ENCODE peak calls at places on chromosomes 16 and 17, in seven cellular contexts. H is uterus, I is OCI-LY7, O is GM13976, E is keratinocyte, S is IMR-90, G is AG09319. Z is an unnamed sample.

GRCh38 chr17:8025176-8025911 is 13.5 kb upstream of the ALOX15B start:
- DNase-seq in H (no peak), I (no peak), O (no peak), E (no peak), S (no peak), G (no peak), Z (no peak)

GRCh38 chr17:3683054-3683511 is 12.9 kb downstream of the P2RX5 start:
- DNase-seq in H (no peak), I (peak), O (peak), E (no peak), S (no peak), G (no peak), Z (peak)

GRCh38 chr17:79996291-79996690 is 39.4 kb downstream of the TBC1D16 start:
- DNase-seq in H (no peak), I (no peak), O (no peak), E (no peak), S (no peak), G (no peak), Z (no peak)

GRCh38 chr16:15949210-15950166 is at the start of gene ABCC1:
- DNase-seq in H (peak), I (peak), O (peak), E (no peak), S (no peak), G (no peak), Z (peak)

GRCh38 chr16:19760336-19761060 is 42.4 kb downstream of the IQCK start:
- DNase-seq in H (no peak), I (no peak), O (no peak), E (no peak), S (no peak), G (no peak), Z (no peak)

GRCh38 chr16:68592466-68593337 is 52.4 kb upstream of the CDH3 start:
- DNase-seq in H (no peak), I (peak), O (no peak), E (no peak), S (no peak), G (no peak), Z (peak)

GRCh38 chr17:7001562-7001961 is 5.7 kb downstream of the ALOX12 start:
- DNase-seq in H (no peak), I (no peak), O (no peak), E (no peak), S (no peak), G (no peak), Z (no peak)

GRCh38 chr16:77171750-77172635 is 19.0 kb upstream of the MON1B start:
- DNase-seq in H (no peak), I (peak), O (peak), E (peak), S (peak), G (peak), Z (peak)

GRCh38 chr17:74274060-74274702 is at the start of gene DNAI2:
- DNase-seq in H (no peak), I (no peak), O (peak), E (no peak), S (no peak), G (no peak), Z (no peak)

GRCh38 chr16:1612320-1613111 is at the start of gene CRAMP1:
- DNase-seq in H (no peak), I (peak), O (peak), E (no peak), S (no peak), G (no peak), Z (peak)

GRCh38 chr16:50265260-50265659 is 1.1 kb upstream of the ADCY7 start:
- DNase-seq in H (no peak), I (peak), O (no peak), E (no peak), S (peak), G (no peak), Z (no peak)
- TF ChIP-seq CTCF in H (no peak), I (peak), O (peak), E (peak), S (peak), G (peak), Z (peak)

GRCh38 chr17:33779399-33779697 is 475.7 kb upstream of the CCL2 start:
- DNase-seq in H (no peak), I (no peak), O (no peak), E (no peak), S (no peak), G (no peak), Z (no peak)
- TF ChIP-seq CTCF in H (no peak), I (peak), O (no peak), E (no peak), S (no peak), G (no peak), Z (no peak)

DNA sequence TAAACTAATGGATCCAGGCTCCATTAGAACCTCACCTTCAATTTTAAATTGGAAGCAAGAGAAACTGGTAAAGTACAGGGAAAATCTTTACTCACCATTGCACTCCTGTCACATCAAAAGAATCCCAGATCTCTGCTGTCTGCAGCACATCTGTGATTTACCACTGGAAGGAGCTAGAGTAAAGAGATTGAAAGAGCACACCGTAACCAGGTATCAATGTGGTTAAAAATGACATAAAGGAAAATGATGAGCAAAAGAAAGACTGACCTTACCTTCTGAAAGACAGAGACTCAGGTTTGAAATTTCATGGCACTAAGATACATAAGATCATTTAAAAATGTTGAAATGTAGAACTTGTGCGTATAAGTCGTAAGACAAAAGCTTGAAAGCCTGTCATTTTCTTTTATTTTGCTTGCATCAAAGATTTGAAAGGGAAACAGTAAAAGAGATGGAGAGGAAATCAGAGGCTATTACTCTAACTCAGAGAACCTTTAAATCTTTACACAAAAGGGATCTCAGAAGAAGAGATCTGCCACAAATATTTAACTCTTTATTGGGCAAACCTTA is 678.2 kb upstream of the GOT2 start:
- DNase-seq in H (no peak), I (no peak), O (no peak), E (no peak), S (peak), G (no peak), Z (no peak)
- TF ChIP-seq CTCF in H (no peak), I (peak), O (no peak), E (no peak), S (peak), G (peak), Z (no peak)

DNA sequence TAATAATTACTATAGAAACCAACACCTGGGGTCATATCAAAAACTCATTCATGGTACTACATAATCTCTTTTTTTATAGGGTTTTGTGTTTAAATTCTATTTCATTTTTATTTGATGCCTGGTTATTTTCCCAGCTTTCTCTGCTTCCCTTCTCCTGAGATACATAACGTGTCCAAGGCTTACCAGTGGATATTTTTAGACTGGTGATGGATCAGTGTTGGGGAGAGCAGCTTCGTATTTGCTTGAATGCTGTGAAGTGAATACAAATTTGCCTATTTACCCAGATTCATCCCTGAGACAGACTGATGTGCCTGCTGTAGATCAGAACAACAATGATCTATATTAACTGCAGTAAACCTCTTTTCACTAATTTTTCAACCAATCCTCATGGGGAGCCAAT is 43.2 kb upstream of the FOXJ1 start:
- DNase-seq in H (no peak), I (no peak), O (no peak), E (no peak), S (no peak), G (no peak), Z (no peak)
- TF ChIP-seq CTCF in H (no peak), I (no peak), O (no peak), E (no peak), S (no peak), G (no peak), Z (no peak)

DNA sequence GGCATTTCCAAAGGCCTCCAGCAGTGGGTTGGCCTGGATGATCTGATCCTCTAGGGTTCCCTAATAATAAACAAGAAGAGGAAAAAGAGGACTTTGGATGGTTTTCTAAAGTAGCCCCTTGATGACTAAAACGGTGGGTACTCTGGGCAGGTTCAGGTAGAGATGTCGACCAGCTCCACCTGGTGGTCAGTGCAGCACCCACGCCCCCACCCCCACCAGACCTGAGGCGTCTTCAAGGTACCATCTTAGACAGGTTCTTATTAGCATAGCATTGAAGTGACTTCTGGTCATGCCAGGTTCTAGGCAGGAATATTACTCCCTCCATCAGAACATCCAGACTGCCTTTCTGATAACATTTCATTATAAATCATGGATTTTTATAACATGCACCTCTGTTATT is 15.0 kb downstream of the MYH13 start:
- DNase-seq in H (peak), I (peak), O (peak), E (no peak), S (no peak), G (no peak), Z (peak)
- TF ChIP-seq CTCF in H (peak), I (peak), O (peak), E (peak), S (peak), G (peak), Z (peak)

GRCh38 chr17:13017623-13018462 is at the start of gene ELAC2:
- DNase-seq in H (peak), I (peak), O (peak), E (peak), S (peak), G (peak), Z (peak)
- TF ChIP-seq CTCF in H (peak), I (peak), O (no peak), E (no peak), S (no peak), G (no peak), Z (no peak)

DNA sequence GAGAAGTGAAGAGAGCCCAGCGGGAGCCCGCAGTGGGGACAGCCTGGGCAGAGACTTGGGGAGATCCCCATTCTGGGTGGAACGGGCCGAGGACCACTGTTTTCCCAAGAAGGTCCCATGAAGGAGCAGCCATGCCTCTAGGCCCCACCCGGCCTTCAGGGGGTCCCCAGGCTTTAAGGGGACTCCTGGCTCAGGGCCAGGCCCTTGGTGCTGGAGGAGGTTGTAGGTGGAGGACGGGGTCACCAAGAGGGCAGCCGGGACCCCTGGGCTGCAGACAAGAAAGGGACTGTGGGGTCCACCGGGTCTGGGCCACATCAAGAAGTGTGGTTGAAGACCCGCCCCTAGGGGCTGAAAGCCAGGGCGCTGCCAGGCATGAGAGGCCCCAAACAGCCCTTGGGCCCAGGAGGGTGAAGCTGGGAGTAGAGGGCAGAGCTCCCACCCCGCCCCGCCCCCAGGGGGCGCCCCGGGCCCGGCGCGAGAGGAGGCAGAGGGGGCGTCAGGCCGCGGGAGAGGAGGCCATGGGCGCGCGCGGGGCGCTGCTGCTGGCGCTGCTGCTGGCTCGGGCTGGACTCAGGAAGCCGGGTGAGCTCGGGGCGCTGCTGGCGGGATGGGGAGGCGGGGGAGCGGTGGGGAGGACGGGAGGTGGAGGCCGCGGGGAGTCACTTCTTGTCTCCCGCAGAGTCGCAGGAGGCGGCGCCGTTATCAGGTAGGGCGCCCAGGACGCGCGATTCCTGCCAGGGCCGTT is at the start of gene PRSS21:
- DNase-seq in H (no peak), I (peak), O (no peak), E (no peak), S (no peak), G (no peak), Z (peak)
- TF ChIP-seq CTCF in H (no peak), I (peak), O (no peak), E (no peak), S (no peak), G (peak), Z (peak)

DNA sequence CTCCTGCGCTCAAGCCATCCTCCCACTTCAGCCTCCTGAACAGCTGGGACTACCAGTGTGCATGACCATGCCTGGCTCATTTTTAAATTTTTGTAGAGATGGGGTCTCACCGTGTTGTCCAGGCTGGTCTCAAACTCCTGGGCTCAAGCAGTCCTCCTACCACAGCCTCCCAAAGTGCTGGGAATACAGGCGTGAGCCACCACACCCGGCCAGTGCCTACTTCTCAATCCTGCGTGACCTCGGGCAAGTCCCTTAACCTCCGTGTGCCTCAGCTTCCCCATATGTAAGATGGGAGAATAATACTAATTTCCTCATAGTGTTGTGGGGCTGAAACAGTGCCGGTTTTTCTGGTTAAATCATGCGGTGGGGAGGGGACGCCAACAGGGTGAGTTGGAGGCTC is 143.5 kb upstream of the CIBAR2 start:
- DNase-seq in H (no peak), I (no peak), O (no peak), E (no peak), S (no peak), G (no peak), Z (no peak)
- TF ChIP-seq CTCF in H (no peak), I (no peak), O (no peak), E (no peak), S (no peak), G (no peak), Z (no peak)